ENCODE peak calls at places on chromosomes 5 and 9, in seven cellular contexts. J is SK-N-SH; T is GM12865; B is foreskin fibroblast; X is stimulated activated naive B cell treated with anti-CD40 and anti-IgM and Interleukin-4, amounts not matched to agents 10 μg/mL and 1 μg/mL and 100 μg/mL, for 72 hours; U is GM04503; W is breast epithelium. Z is an unnamed sample.

GRCh38 chr9:14104501-14104900 is 209.4 kb downstream of the NFIB start:
- DNase-seq in J (no peak), T (no peak), B (no peak), X (no peak), U (no peak), W (no peak), Z (no peak)

GRCh38 chr9:90773593-90773992 is 28.0 kb upstream of the SYK start:
- DNase-seq in J (peak), T (peak), B (no peak), X (no peak), U (no peak), W (no peak), Z (no peak)

GRCh38 chr5:96433066-96433447 is at the start of gene PCSK1:
- DNase-seq in J (peak), T (no peak), B (peak), X (no peak), U (no peak), W (no peak), Z (no peak)

GRCh38 chr9:14056235-14056930 is 257.6 kb downstream of the NFIB start:
- DNase-seq in J (no peak), T (no peak), B (peak), X (no peak), U (no peak), W (no peak), Z (no peak)

GRCh38 chr9:74865177-74865576 is 22.5 kb downstream of the TRPM6 start:
- DNase-seq in J (no peak), T (no peak), B (no peak), X (peak), U (no peak), W (no peak), Z (no peak)

GRCh38 chr5:173187054-173187743 is 42.9 kb downstream of the BNIP1 start:
- DNase-seq in J (no peak), T (peak), B (no peak), X (no peak), U (no peak), W (no peak), Z (no peak)

GRCh38 chr9:111099199-111100005 is 61.1 kb upstream of the LPAR1 start:
- DNase-seq in J (peak), T (no peak), B (peak), X (no peak), U (no peak), W (no peak), Z (no peak)

GRCh38 chr5:151078490-151079262 is 2.2 kb downstream of the TNIP1 start:
- DNase-seq in J (no peak), T (peak), B (no peak), X (peak), U (no peak), W (no peak), Z (no peak)

GRCh38 chr9:18441245-18441644 is 32.7 kb upstream of the ADAMTSL1 start:
- DNase-seq in J (no peak), T (no peak), B (peak), X (no peak), U (no peak), W (no peak), Z (no peak)

GRCh38 chr9:22079873-22080341 is 70.8 kb upstream of the CDKN2B start:
- DNase-seq in J (no peak), T (peak), B (peak), X (peak), U (peak), W (no peak), Z (no peak)

GRCh38 chr9:72600671-72601070 is 79.3 kb downstream of the TMC1 start:
- DNase-seq in J (no peak), T (no peak), B (no peak), X (no peak), U (no peak), W (no peak), Z (no peak)

GRCh38 chr5:32223972-32224608 is 50.0 kb upstream of the GOLPH3 start:
- DNase-seq in J (no peak), T (no peak), B (peak), X (no peak), U (peak), W (no peak), Z (peak)

GRCh38 chr5:3602713-3603502 is 7.3 kb downstream of the IRX1 start:
- DNase-seq in J (peak), T (no peak), B (no peak), X (no peak), U (no peak), W (no peak), Z (no peak)

GRCh38 chr5:143106175-143106574 is 297.3 kb downstream of the NR3C1 start:
- DNase-seq in J (peak), T (no peak), B (peak), X (no peak), U (peak), W (no peak), Z (peak)

GRCh38 chr5:169923988-169924387 is 56.3 kb downstream of the INSYN2B start:
- DNase-seq in J (no peak), T (peak), B (no peak), X (no peak), U (no peak), W (no peak), Z (no peak)

GRCh38 chr5:31553863-31554262 is 21.8 kb downstream of the C5orf22 start:
- DNase-seq in J (no peak), T (no peak), B (peak), X (no peak), U (no peak), W (no peak), Z (no peak)

GRCh38 chr5:95959964-95960801 is 1.5 kb downstream of the ELL2 start:
- DNase-seq in J (peak), T (peak), B (peak), X (no peak), U (no peak), W (no peak), Z (no peak)

GRCh38 chr9:120857481-120857880 is 14.8 kb upstream of the PSMD5 start:
- DNase-seq in J (no peak), T (no peak), B (no peak), X (no peak), U (no peak), W (no peak), Z (no peak)

GRCh38 chr9:109269839-109270238 is 51.0 kb downstream of the EPB41L4B start:
- DNase-seq in J (peak), T (no peak), B (no peak), X (no peak), U (no peak), W (no peak), Z (no peak)

GRCh38 chr9:15485836-15486678 is 24.7 kb downstream of the PSIP1 start:
- DNase-seq in J (no peak), T (peak), B (peak), X (no peak), U (no peak), W (no peak), Z (no peak)

GRCh38 chr5:145340099-145340498 is 495.0 kb downstream of the PRELID2 start:
- DNase-seq in J (no peak), T (no peak), B (no peak), X (no peak), U (no peak), W (no peak), Z (no peak)

GRCh38 chr5:96661101-96661840 is 905 bp upstream of the CAST start:
- DNase-seq in J (peak), T (peak), B (peak), X (peak), U (no peak), W (no peak), Z (peak)

GRCh38 chr5:179766021-179766725 is 27.6 kb upstream of the LTC4S start:
- DNase-seq in J (peak), T (no peak), B (peak), X (no peak), U (no peak), W (no peak), Z (peak)

GRCh38 chr9:71680189-71680983 is 87.9 kb downstream of the CEMIP2 start:
- DNase-seq in J (no peak), T (no peak), B (peak), X (no peak), U (no peak), W (no peak), Z (no peak)

GRCh38 chr5:131996210-131997025 is 15.0 kb downstream of the ACSL6 start:
- DNase-seq in J (peak), T (no peak), B (no peak), X (no peak), U (no peak), W (no peak), Z (no peak)

GRCh38 chr9:135619599-135619886 is 19.8 kb downstream of the GLT6D1 start:
- DNase-seq in J (no peak), T (no peak), B (no peak), X (no peak), U (no peak), W (no peak), Z (no peak)

GRCh38 chr5:77849308-77849900 is 73.3 kb upstream of the TBCA start:
- DNase-seq in J (no peak), T (no peak), B (no peak), X (no peak), U (no peak), W (no peak), Z (no peak)

GRCh38 chr9:86355814-86356213 is 1.6 kb upstream of the TUT7 start:
- DNase-seq in J (no peak), T (no peak), B (peak), X (no peak), U (no peak), W (no peak), Z (no peak)

GRCh38 chr5:27963050-27963783 is 924.8 kb upstream of the CDH9 start:
- DNase-seq in J (no peak), T (no peak), B (no peak), X (no peak), U (no peak), W (no peak), Z (no peak)

Z was measured in MG63.